ENCODE peak calls at places on chromosomes 6 and 20, in six cellular contexts. One of them, this sample, is unnamed.
A peak's percentile ranks its signal among the peaks of the same experiment; 100 is the strongest.

GRCh38 chr6:3695065-3695830 is 56.3 kb downstream of the PXDC1 start:
- DNase-seq in NCI-H1436 treated with DMSO at 0.1 percent for 48 hours: no peak
- DNase-seq in DMS79: no peak
- DNase-seq in tibial artery: no peak
- DNase-seq in naive thymus-derived CD4-positive, alpha-beta T cell: no peak
- DNase-seq in stimulated activated CD8-positive, alpha-beta memory T cell treated with anti-CD3 and anti-CD28 coated beads, Interleukin-12 subunit alpha, Interleukin-12 subunit beta, amount 100 ng/mL, for 1 hour: no peak
- DNase-seq in this sample: no peak

GRCh38 chr20:61815176-61815575 is 250.5 kb downstream of the TAF4 start:
- DNase-seq in tibial artery: no peak
- DNase-seq in stimulated activated CD8-positive, alpha-beta memory T cell treated with anti-CD3 and anti-CD28 coated beads, Interleukin-12 subunit alpha, Interleukin-12 subunit beta, amount 100 ng/mL, for 1 hour: no peak
- DNase-seq in naive thymus-derived CD4-positive, alpha-beta T cell: no peak
- DNase-seq in DMS79: no peak
- DNase-seq in NCI-H1436 treated with DMSO at 0.1 percent for 48 hours: no peak
- DNase-seq in this sample: no peak

GRCh38 chr6:30782425-30783014 is 38.2 kb upstream of the IER3 start:
- DNase-seq in NCI-H1436 treated with DMSO at 0.1 percent for 48 hours: no peak
- DNase-seq in naive thymus-derived CD4-positive, alpha-beta T cell: no peak
- DNase-seq in tibial artery: no peak
- DNase-seq in DMS79: no peak
- DNase-seq in stimulated activated CD8-positive, alpha-beta memory T cell treated with anti-CD3 and anti-CD28 coated beads, Interleukin-12 subunit alpha, Interleukin-12 subunit beta, amount 100 ng/mL, for 1 hour: no peak
- DNase-seq in this sample: no peak

GRCh38 chr6:10552237-10552810 is 31.2 kb downstream of the GCNT2 start:
- DNase-seq in DMS79: no peak
- DNase-seq in naive thymus-derived CD4-positive, alpha-beta T cell: no peak
- DNase-seq in stimulated activated CD8-positive, alpha-beta memory T cell treated with anti-CD3 and anti-CD28 coated beads, Interleukin-12 subunit alpha, Interleukin-12 subunit beta, amount 100 ng/mL, for 1 hour: no peak
- DNase-seq in NCI-H1436 treated with DMSO at 0.1 percent for 48 hours: no peak
- DNase-seq in tibial artery: no peak
- DNase-seq in this sample: no peak

GRCh38 chr6:133681880-133682279 is 207.0 kb upstream of the TCF21 start:
- DNase-seq in NCI-H1436 treated with DMSO at 0.1 percent for 48 hours: no peak
- DNase-seq in naive thymus-derived CD4-positive, alpha-beta T cell: no peak
- DNase-seq in DMS79: no peak
- DNase-seq in tibial artery: no peak
- DNase-seq in stimulated activated CD8-positive, alpha-beta memory T cell treated with anti-CD3 and anti-CD28 coated beads, Interleukin-12 subunit alpha, Interleukin-12 subunit beta, amount 100 ng/mL, for 1 hour: no peak
- DNase-seq in this sample: no peak

GRCh38 chr20:50317116-50317515 is 126.5 kb downstream of the CEBPB start:
- DNase-seq in DMS79: no peak
- DNase-seq in stimulated activated CD8-positive, alpha-beta memory T cell treated with anti-CD3 and anti-CD28 coated beads, Interleukin-12 subunit alpha, Interleukin-12 subunit beta, amount 100 ng/mL, for 1 hour: no peak
- DNase-seq in NCI-H1436 treated with DMSO at 0.1 percent for 48 hours: no peak
- DNase-seq in tibial artery: peak; percentile 47
- DNase-seq in naive thymus-derived CD4-positive, alpha-beta T cell: no peak
- DNase-seq in this sample: no peak

GRCh38 chr6:158926429-158926828 is 73.6 kb downstream of the RSPH3 start:
- DNase-seq in tibial artery: no peak
- DNase-seq in stimulated activated CD8-positive, alpha-beta memory T cell treated with anti-CD3 and anti-CD28 coated beads, Interleukin-12 subunit alpha, Interleukin-12 subunit beta, amount 100 ng/mL, for 1 hour: no peak
- DNase-seq in naive thymus-derived CD4-positive, alpha-beta T cell: no peak
- DNase-seq in NCI-H1436 treated with DMSO at 0.1 percent for 48 hours: no peak
- DNase-seq in DMS79: no peak
- DNase-seq in this sample: no peak

GRCh38 chr6:13272131-13273046 is 55.9 kb downstream of the TBC1D7 start:
- DNase-seq in stimulated activated CD8-positive, alpha-beta memory T cell treated with anti-CD3 and anti-CD28 coated beads, Interleukin-12 subunit alpha, Interleukin-12 subunit beta, amount 100 ng/mL, for 1 hour: no peak
- DNase-seq in NCI-H1436 treated with DMSO at 0.1 percent for 48 hours: no peak
- DNase-seq in naive thymus-derived CD4-positive, alpha-beta T cell: no peak
- DNase-seq in DMS79: no peak
- DNase-seq in tibial artery: peak; percentile 80
- DNase-seq in this sample: no peak

GRCh38 chr6:169723200-169723909 is 945 bp downstream of the PHF10 start:
- DNase-seq in NCI-H1436 treated with DMSO at 0.1 percent for 48 hours: no peak
- DNase-seq in naive thymus-derived CD4-positive, alpha-beta T cell: peak; percentile 81
- DNase-seq in stimulated activated CD8-positive, alpha-beta memory T cell treated with anti-CD3 and anti-CD28 coated beads, Interleukin-12 subunit alpha, Interleukin-12 subunit beta, amount 100 ng/mL, for 1 hour: peak; percentile 39
- DNase-seq in tibial artery: peak; percentile 89
- DNase-seq in DMS79: peak; percentile 5
- DNase-seq in this sample: no peak

GRCh38 chr6:163152701-163153100 is 261.8 kb upstream of the QKI start:
- DNase-seq in naive thymus-derived CD4-positive, alpha-beta T cell: no peak
- DNase-seq in stimulated activated CD8-positive, alpha-beta memory T cell treated with anti-CD3 and anti-CD28 coated beads, Interleukin-12 subunit alpha, Interleukin-12 subunit beta, amount 100 ng/mL, for 1 hour: no peak
- DNase-seq in tibial artery: no peak
- DNase-seq in DMS79: no peak
- DNase-seq in NCI-H1436 treated with DMSO at 0.1 percent for 48 hours: no peak
- DNase-seq in this sample: no peak

GRCh38 chr6:37691904-37692806 is 5.5 kb downstream of the MDGA1 start:
- DNase-seq in DMS79: peak; percentile 48
- DNase-seq in tibial artery: peak; percentile 77
- DNase-seq in NCI-H1436 treated with DMSO at 0.1 percent for 48 hours: no peak
- DNase-seq in naive thymus-derived CD4-positive, alpha-beta T cell: peak; percentile 77
- DNase-seq in stimulated activated CD8-positive, alpha-beta memory T cell treated with anti-CD3 and anti-CD28 coated beads, Interleukin-12 subunit alpha, Interleukin-12 subunit beta, amount 100 ng/mL, for 1 hour: peak; percentile 61
- DNase-seq in this sample: no peak

GRCh38 chr6:168342626-168343025 is 23.0 kb upstream of the DACT2 start:
- DNase-seq in NCI-H1436 treated with DMSO at 0.1 percent for 48 hours: no peak
- DNase-seq in naive thymus-derived CD4-positive, alpha-beta T cell: no peak
- DNase-seq in stimulated activated CD8-positive, alpha-beta memory T cell treated with anti-CD3 and anti-CD28 coated beads, Interleukin-12 subunit alpha, Interleukin-12 subunit beta, amount 100 ng/mL, for 1 hour: no peak
- DNase-seq in tibial artery: no peak
- DNase-seq in DMS79: no peak
- DNase-seq in this sample: no peak

GRCh38 chr20:24502184-24502583 is 32.8 kb downstream of the SYNDIG1 start:
- DNase-seq in naive thymus-derived CD4-positive, alpha-beta T cell: no peak
- DNase-seq in DMS79: no peak
- DNase-seq in tibial artery: peak; percentile 87
- DNase-seq in NCI-H1436 treated with DMSO at 0.1 percent for 48 hours: no peak
- DNase-seq in stimulated activated CD8-positive, alpha-beta memory T cell treated with anti-CD3 and anti-CD28 coated beads, Interleukin-12 subunit alpha, Interleukin-12 subunit beta, amount 100 ng/mL, for 1 hour: no peak
- DNase-seq in this sample: no peak

This sample was measured in CMK.